ENCODE peak calls at places on chromosomes 6 and 20, in four cellular contexts. Y is endothelial cell of umbilical vein, L is GM12878, U is K562. T is an unnamed sample.

GRCh38 chr20:24465730-24466129 is 3.7 kb upstream of the SYNDIG1 start:
- DNase-seq in Y (no peak), L (no peak), U (no peak), T (no peak)

GRCh38 chr6:101417899-101418298 is 24.4 kb downstream of the GRIK2 start:
- DNase-seq in Y (no peak), L (no peak), U (no peak), T (no peak)

GRCh38 chr6:39304951-39305350 is 9.3 kb downstream of the KCNK17 start:
- DNase-seq in Y (no peak), L (no peak), U (no peak), T (no peak)

GRCh38 chr6:47457370-47457769 is 20.2 kb upstream of the CD2AP start:
- DNase-seq in Y (no peak), L (no peak), U (no peak), T (no peak)

GRCh38 chr6:140957334-140957733 is 1175.4 kb upstream of the GJE1 start:
- DNase-seq in Y (no peak), L (no peak), U (no peak), T (no peak)

GRCh38 chr20:45311589-45312211 is 3.6 kb upstream of the MATN4 start:
- DNase-seq in Y (peak), L (no peak), U (peak), T (peak)

GRCh38 chr6:37684801-37685200 is 12.9 kb downstream of the MDGA1 start:
- DNase-seq in Y (no peak), L (no peak), U (no peak), T (no peak)

GRCh38 chr6:119647309-119647708 is 297.7 kb upstream of the MAN1A1 start:
- DNase-seq in Y (no peak), L (no peak), U (no peak), T (no peak)

GRCh38 chr6:110034637-110035096 is 56.6 kb downstream of the GPR6 start:
- DNase-seq in Y (no peak), L (no peak), U (no peak), T (no peak)

GRCh38 chr20:2292711-2293110 is 3.1 kb upstream of the TGM3 start:
- DNase-seq in Y (no peak), L (no peak), U (no peak), T (no peak)

GRCh38 chr6:72857791-72858190 is 235.9 kb downstream of the KCNQ5 start:
- DNase-seq in Y (peak), L (no peak), U (no peak), T (no peak)

GRCh38 chr20:15700147-15700765 is 873.0 kb downstream of the KIF16B start:
- DNase-seq in Y (no peak), L (no peak), U (no peak), T (no peak)

GRCh38 chr6:12911387-12911960 is 194.9 kb downstream of the PHACTR1 start:
- DNase-seq in Y (peak), L (no peak), U (peak), T (peak)

GRCh38 chr6:152355166-152355565 is 282.0 kb downstream of the SYNE1 start:
- DNase-seq in Y (no peak), L (no peak), U (no peak), T (no peak)

GRCh38 chr6:48630511-48630910 is 519.5 kb upstream of the PTCHD4 start:
- DNase-seq in Y (no peak), L (no peak), U (no peak), T (no peak)

GRCh38 chr6:42315991-42316378 is 98.3 kb upstream of the MRPS10 start:
- DNase-seq in Y (peak), L (no peak), U (no peak), T (peak)

GRCh38 chr20:43724383-43724782 is 2.4 kb downstream of the GTSF1L start:
- DNase-seq in Y (no peak), L (no peak), U (no peak), T (no peak)

GRCh38 chr6:161694995-161695394 is 421.1 kb upstream of the AGPAT4 start:
- DNase-seq in Y (peak), L (no peak), U (peak), T (peak)

GRCh38 chr6:1163501-1163900 is 148.4 kb upstream of the FOXQ1 start:
- DNase-seq in Y (no peak), L (no peak), U (no peak), T (no peak)

GRCh38 chr6:53673138-53673801 is 7.7 kb upstream of the KLHL31 start:
- DNase-seq in Y (peak), L (no peak), U (no peak), T (peak)

GRCh38 chr6:166815629-166816028 is 140.7 kb downstream of the RNASET2 start:
- DNase-seq in Y (no peak), L (no peak), U (no peak), T (no peak)

GRCh38 chr20:45041464-45042337 is 59.2 kb downstream of the KCNS1 start:
- DNase-seq in Y (peak), L (no peak), U (no peak), T (no peak)

GRCh38 chr6:20367716-20368485 is 33.8 kb upstream of the E2F3 start:
- DNase-seq in Y (no peak), L (no peak), U (no peak), T (no peak)

GRCh38 chr20:22794200-22794599 is 209.8 kb upstream of the FOXA2 start:
- DNase-seq in Y (peak), L (no peak), U (no peak), T (no peak)

GRCh38 chr6:149563203-149563927 is 2.8 kb upstream of the GINM1 start:
- DNase-seq in Y (peak), L (no peak), U (no peak), T (no peak)
- TF ChIP-seq MYC in Y (no peak), L (no peak), U (no peak), T (no peak)

DNA sequence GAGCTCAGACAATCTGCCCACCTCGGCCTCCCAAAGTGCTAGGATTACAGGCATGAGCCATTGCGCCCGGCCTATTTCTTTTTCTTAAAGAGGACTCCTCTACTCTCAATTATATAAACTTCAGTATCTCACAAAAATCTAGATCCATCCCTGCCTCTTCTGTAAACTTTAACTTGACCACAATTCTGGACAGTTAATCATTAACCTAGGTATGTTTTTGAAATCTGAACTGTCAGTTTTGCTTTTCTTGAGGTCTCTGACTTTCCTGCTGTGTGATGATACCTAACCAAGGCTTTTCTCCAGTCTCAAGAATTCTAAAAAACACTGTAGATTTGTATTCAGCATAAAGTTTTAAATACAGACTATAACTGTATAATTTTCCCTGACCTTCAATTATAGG is 388.2 kb upstream of the SYNCRIP start:
- DNase-seq in Y (no peak), L (no peak), U (no peak), T (peak)
- H3K9ac ChIP-seq in Y (no peak), L (no peak), U (no peak), T (no peak)

DNA sequence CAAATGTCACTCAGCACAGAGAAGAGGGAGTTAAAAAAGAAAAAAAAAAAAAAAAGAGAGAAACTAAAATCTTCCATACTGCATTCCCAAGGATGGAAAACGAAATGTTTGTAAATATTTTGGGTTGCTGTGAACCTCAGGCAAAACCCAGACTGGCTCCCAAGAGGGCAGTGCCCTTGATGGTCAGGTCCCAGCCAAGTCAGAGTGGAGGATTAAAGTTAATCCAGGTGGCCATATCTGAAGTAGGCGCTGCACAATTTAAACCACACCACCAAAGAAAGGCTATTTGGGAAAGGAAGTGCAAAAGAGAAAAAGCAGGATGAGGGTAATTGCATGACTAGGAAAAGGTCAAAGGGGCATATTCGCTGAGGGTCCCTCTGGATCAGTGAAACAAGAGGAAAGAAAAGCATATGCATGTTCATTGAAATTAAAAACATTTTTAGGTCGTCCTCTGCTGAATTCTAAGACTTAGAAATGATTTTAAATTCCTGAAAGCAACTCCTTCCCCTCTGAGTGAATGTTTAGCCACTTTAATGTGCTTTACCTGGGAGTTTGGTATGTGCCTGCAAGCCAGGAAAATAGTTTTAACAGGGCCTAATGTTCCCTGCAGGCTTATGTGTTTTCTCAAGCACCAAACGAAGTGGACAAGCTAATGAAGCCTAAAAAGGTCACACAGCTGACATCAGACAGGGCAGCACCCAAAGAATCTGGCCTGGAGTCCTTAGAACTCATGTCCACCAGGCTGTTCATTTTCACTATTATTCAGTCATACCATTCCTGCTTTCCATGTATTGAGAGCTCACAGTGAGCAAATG is 159.1 kb downstream of the HACE1 start:
- DNase-seq in Y (no peak), L (no peak), U (no peak), T (no peak)
- TF ChIP-seq MYC in Y (no peak), L (no peak), U (no peak), T (no peak)

DNA sequence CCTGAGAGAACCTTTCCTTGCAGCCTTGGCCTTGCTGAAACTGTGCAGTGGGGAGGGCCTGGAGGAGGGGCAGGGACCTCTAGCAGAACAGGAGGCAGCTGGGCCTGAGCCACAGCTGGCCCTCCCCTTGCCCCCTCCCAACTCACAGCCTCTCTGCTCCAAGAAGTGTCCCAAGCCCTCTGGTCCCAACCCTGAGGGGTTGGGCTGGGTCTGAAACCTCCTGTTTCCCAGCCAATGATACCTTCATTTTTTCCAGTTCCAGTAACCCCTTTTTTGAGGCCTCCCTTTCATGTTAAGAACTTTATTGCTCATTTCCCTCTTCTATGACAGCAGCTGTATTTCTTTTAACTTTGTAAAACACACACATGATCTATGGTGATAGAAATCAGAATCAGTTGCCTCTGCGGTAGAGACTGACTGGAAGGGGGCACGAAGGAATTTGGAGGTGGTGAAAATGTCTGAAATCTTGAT is 17.9 kb upstream of the ARMC12 start:
- DNase-seq in Y (peak), L (no peak), U (no peak), T (no peak)
- H3K9ac ChIP-seq in Y (peak), L (peak), U (no peak), T (no peak)

T was measured in HepG2.